ENCODE peak calls at places on chromosomes 12 and 14, in four cellular contexts. One of them, this sample, is unnamed.

GRCh38 chr14:101727611-101728010 is 33.9 kb upstream of the PPP2R5C start:
- DNase-seq in RWPE2: no peak
- DNase-seq in progenitor cell of endocrine pancreas: no peak
- DNase-seq in fibroblast of lung: no peak
- DNase-seq in this sample: no peak

GRCh38 chr12:132512197-132513069 is 22.5 kb downstream of the FBRSL1 start:
- DNase-seq in fibroblast of lung: no peak
- DNase-seq in progenitor cell of endocrine pancreas: no peak
- DNase-seq in RWPE2: no peak
- DNase-seq in this sample: no peak

GRCh38 chr14:105508601-105509000 is 17.6 kb downstream of the TEDC1 start:
- DNase-seq in fibroblast of lung: no peak
- DNase-seq in RWPE2: peak
- DNase-seq in progenitor cell of endocrine pancreas: no peak
- DNase-seq in this sample: no peak

GRCh38 chr12:105783983-105784947 is 354.5 kb downstream of the NUAK1 start:
- DNase-seq in RWPE2: no peak
- DNase-seq in fibroblast of lung: no peak
- DNase-seq in progenitor cell of endocrine pancreas: no peak
- DNase-seq in this sample: no peak

GRCh38 chr12:6336079-6336858 is 5.6 kb downstream of the TNFRSF1A start:
- DNase-seq in RWPE2: peak
- DNase-seq in progenitor cell of endocrine pancreas: peak
- DNase-seq in fibroblast of lung: peak
- DNase-seq in this sample: peak

GRCh38 chr12:116376354-116377193 is 99.1 kb upstream of the MED13L start:
- DNase-seq in RWPE2: no peak
- DNase-seq in fibroblast of lung: peak
- DNase-seq in progenitor cell of endocrine pancreas: no peak
- DNase-seq in this sample: no peak

GRCh38 chr12:15772405-15773018 is 16.7 kb downstream of the EPS8 start:
- DNase-seq in fibroblast of lung: peak
- DNase-seq in progenitor cell of endocrine pancreas: no peak
- DNase-seq in RWPE2: no peak
- DNase-seq in this sample: no peak

GRCh38 chr14:52011557-52011956 is 22.2 kb downstream of the RTRAF start:
- DNase-seq in RWPE2: no peak
- DNase-seq in progenitor cell of endocrine pancreas: no peak
- DNase-seq in fibroblast of lung: no peak
- DNase-seq in this sample: no peak

GRCh38 chr14:104112609-104113571 is 25.5 kb upstream of the KIF26A start:
- DNase-seq in progenitor cell of endocrine pancreas: no peak
- DNase-seq in fibroblast of lung: no peak
- DNase-seq in RWPE2: peak
- DNase-seq in this sample: peak

GRCh38 chr14:105425823-105426247 is 6.2 kb downstream of the MTA1 start:
- DNase-seq in RWPE2: peak
- DNase-seq in fibroblast of lung: no peak
- DNase-seq in progenitor cell of endocrine pancreas: no peak
- DNase-seq in this sample: no peak

GRCh38 chr14:99797231-99797630 is 4.0 kb downstream of the EML1 start:
- DNase-seq in fibroblast of lung: no peak
- DNase-seq in progenitor cell of endocrine pancreas: no peak
- DNase-seq in RWPE2: no peak
- DNase-seq in this sample: no peak

GRCh38 chr12:108616941-108617858 is 16.5 kb downstream of the SELPLG start:
- DNase-seq in progenitor cell of endocrine pancreas: no peak
- DNase-seq in fibroblast of lung: no peak
- DNase-seq in RWPE2: no peak
- DNase-seq in this sample: no peak

GRCh38 chr14:55123101-55123500 is 6.0 kb upstream of the LGALS3 start:
- DNase-seq in RWPE2: no peak
- DNase-seq in progenitor cell of endocrine pancreas: no peak
- DNase-seq in fibroblast of lung: peak
- DNase-seq in this sample: no peak

GRCh38 chr12:47714823-47715386 is 9.1 kb upstream of the RPAP3 start:
- DNase-seq in progenitor cell of endocrine pancreas: no peak
- DNase-seq in fibroblast of lung: no peak
- DNase-seq in RWPE2: no peak
- DNase-seq in this sample: no peak

GRCh38 chr14:79831198-79831890 is 380.0 kb downstream of the DIO2 start:
- DNase-seq in RWPE2: no peak
- DNase-seq in progenitor cell of endocrine pancreas: no peak
- DNase-seq in fibroblast of lung: peak
- DNase-seq in this sample: no peak

GRCh38 chr12:31369712-31370521 is 44.0 kb upstream of the SINHCAF start:
- DNase-seq in progenitor cell of endocrine pancreas: no peak
- DNase-seq in fibroblast of lung: peak
- DNase-seq in RWPE2: no peak
- DNase-seq in this sample: peak

GRCh38 chr14:39430762-39431415 is 1.3 kb downstream of the FBXO33 start:
- DNase-seq in progenitor cell of endocrine pancreas: no peak
- DNase-seq in fibroblast of lung: peak
- DNase-seq in RWPE2: no peak
- DNase-seq in this sample: no peak

GRCh38 chr12:114443607-114444421 is 37.9 kb upstream of the TBX5 start:
- DNase-seq in RWPE2: no peak
- DNase-seq in fibroblast of lung: no peak
- DNase-seq in progenitor cell of endocrine pancreas: no peak
- DNase-seq in this sample: no peak

GRCh38 chr12:65619018-65619417 is 205.3 kb upstream of the HMGA2 start:
- DNase-seq in fibroblast of lung: no peak
- DNase-seq in progenitor cell of endocrine pancreas: no peak
- DNase-seq in RWPE2: no peak
- DNase-seq in this sample: no peak

GRCh38 chr14:22122227-22123187 is 448.9 kb upstream of the OR4E1 start:
- DNase-seq in RWPE2: no peak
- DNase-seq in fibroblast of lung: no peak
- DNase-seq in progenitor cell of endocrine pancreas: no peak
- DNase-seq in this sample: no peak

GRCh38 chr14:95242870-95243269 is 76.8 kb downstream of the CLMN start:
- DNase-seq in progenitor cell of endocrine pancreas: no peak
- DNase-seq in RWPE2: no peak
- DNase-seq in fibroblast of lung: no peak
- DNase-seq in this sample: no peak

GRCh38 chr12:108526482-108527234 is 11.6 kb downstream of the FICD start:
- DNase-seq in fibroblast of lung: peak
- DNase-seq in RWPE2: no peak
- DNase-seq in progenitor cell of endocrine pancreas: no peak
- DNase-seq in this sample: no peak

GRCh38 chr12:119870462-119870861 is 6.7 kb downstream of the CIT start:
- DNase-seq in RWPE2: no peak
- DNase-seq in progenitor cell of endocrine pancreas: no peak
- DNase-seq in fibroblast of lung: peak
- DNase-seq in this sample: no peak

GRCh38 chr14:23805761-23806160 is 147.8 kb upstream of the DHRS4 start:
- DNase-seq in progenitor cell of endocrine pancreas: no peak
- DNase-seq in RWPE2: no peak
- DNase-seq in fibroblast of lung: no peak
- DNase-seq in this sample: no peak

GRCh38 chr12:106721931-106722330 is 52.6 kb upstream of the RIC8B start:
- DNase-seq in fibroblast of lung: no peak
- DNase-seq in RWPE2: no peak
- DNase-seq in progenitor cell of endocrine pancreas: no peak
- DNase-seq in this sample: no peak

GRCh38 chr14:53470351-53471043 is 317.4 kb upstream of the DDHD1 start:
- DNase-seq in fibroblast of lung: peak
- DNase-seq in RWPE2: no peak
- DNase-seq in progenitor cell of endocrine pancreas: no peak
- DNase-seq in this sample: no peak

GRCh38 chr14:73116079-73116665 is 20.1 kb upstream of the PSEN1 start:
- DNase-seq in progenitor cell of endocrine pancreas: no peak
- DNase-seq in fibroblast of lung: no peak
- DNase-seq in RWPE2: no peak
- DNase-seq in this sample: no peak

GRCh38 chr14:95252219-95252618 is 67.5 kb downstream of the CLMN start:
- DNase-seq in progenitor cell of endocrine pancreas: no peak
- DNase-seq in RWPE2: no peak
- DNase-seq in fibroblast of lung: no peak
- DNase-seq in this sample: peak

GRCh38 chr14:105144666-105145380 is 23.8 kb downstream of the JAG2 start:
- DNase-seq in fibroblast of lung: no peak
- DNase-seq in RWPE2: peak
- DNase-seq in progenitor cell of endocrine pancreas: no peak
- DNase-seq in this sample: no peak

DNA sequence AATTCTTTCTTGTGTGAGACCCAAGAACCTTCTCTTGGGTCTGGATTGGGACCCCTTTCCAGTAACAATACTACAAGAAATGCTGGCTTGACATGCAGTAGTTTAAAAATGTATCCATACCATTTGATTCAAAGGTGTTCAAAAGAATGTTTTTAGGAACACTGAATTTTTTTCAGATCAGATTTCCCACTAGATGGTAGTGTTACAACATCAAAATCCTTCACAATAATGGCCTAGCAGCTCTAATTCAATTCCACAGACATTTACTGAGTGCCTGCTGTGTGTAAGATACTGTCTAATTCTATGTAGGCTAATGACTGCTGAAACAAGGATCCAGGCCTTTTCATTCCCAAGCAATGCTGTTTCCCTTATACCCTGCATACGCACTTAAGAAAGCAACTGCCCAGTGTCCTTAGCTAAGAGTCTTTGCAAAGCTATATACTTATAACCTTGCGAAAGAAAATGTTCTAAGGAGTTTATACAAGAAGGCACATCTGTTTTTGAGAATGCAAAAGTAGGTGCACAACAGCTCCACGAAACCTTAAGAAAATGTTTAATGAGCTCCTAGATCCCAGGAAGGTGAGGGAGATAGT is 50.7 kb upstream of the PKP2 start:
- DNase-seq in progenitor cell of endocrine pancreas: no peak
- DNase-seq in RWPE2: no peak
- DNase-seq in fibroblast of lung: no peak
- DNase-seq in this sample: no peak
- TF ChIP-seq CTCF in progenitor cell of endocrine pancreas: peak
- TF ChIP-seq CTCF in RWPE2: peak
- TF ChIP-seq CTCF in fibroblast of lung: no peak
- TF ChIP-seq CTCF in this sample: no peak

GRCh38 chr12:26188132-26188531 is 7.2 kb upstream of the SSPN start:
- DNase-seq in progenitor cell of endocrine pancreas: no peak
- DNase-seq in fibroblast of lung: peak
- DNase-seq in RWPE2: no peak
- DNase-seq in this sample: no peak

GRCh38 chr12:26187014-26187413 is 8.4 kb upstream of the SSPN start:
- DNase-seq in RWPE2: no peak
- DNase-seq in fibroblast of lung: no peak
- DNase-seq in progenitor cell of endocrine pancreas: no peak
- DNase-seq in this sample: no peak

GRCh38 chr12:26185532-26186320 is 9.6 kb upstream of the SSPN start:
- DNase-seq in fibroblast of lung: no peak
- DNase-seq in RWPE2: no peak
- DNase-seq in progenitor cell of endocrine pancreas: no peak
- DNase-seq in this sample: no peak

GRCh38 chr12:26188641-26189040 is 6.7 kb upstream of the SSPN start:
- DNase-seq in progenitor cell of endocrine pancreas: no peak
- DNase-seq in fibroblast of lung: peak
- DNase-seq in RWPE2: no peak
- DNase-seq in this sample: no peak

DNA sequence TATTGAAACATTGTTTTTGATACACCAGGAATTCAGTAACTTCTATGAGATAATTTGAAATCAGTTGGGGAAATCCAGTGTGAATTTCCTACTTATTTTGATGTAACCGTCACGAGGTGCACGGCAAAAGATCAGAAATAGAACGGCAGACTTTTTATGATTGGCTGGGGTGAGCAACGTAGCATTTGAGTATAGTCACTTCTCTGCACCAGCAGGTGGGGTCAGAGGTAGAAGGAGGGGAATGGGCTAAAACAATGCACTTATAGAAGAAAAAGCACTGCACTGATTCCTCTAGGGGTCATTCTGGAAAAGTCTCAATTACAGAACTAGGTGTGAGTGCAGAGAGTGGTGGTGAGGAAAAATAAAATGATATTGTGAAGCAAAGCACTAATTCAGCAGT is 7.9 kb upstream of the SSPN start:
- DNase-seq in RWPE2: no peak
- DNase-seq in fibroblast of lung: no peak
- DNase-seq in progenitor cell of endocrine pancreas: no peak
- DNase-seq in this sample: no peak
- TF ChIP-seq CTCF in RWPE2: no peak
- TF ChIP-seq CTCF in fibroblast of lung: no peak
- TF ChIP-seq CTCF in progenitor cell of endocrine pancreas: peak
- TF ChIP-seq CTCF in this sample: no peak

DNA sequence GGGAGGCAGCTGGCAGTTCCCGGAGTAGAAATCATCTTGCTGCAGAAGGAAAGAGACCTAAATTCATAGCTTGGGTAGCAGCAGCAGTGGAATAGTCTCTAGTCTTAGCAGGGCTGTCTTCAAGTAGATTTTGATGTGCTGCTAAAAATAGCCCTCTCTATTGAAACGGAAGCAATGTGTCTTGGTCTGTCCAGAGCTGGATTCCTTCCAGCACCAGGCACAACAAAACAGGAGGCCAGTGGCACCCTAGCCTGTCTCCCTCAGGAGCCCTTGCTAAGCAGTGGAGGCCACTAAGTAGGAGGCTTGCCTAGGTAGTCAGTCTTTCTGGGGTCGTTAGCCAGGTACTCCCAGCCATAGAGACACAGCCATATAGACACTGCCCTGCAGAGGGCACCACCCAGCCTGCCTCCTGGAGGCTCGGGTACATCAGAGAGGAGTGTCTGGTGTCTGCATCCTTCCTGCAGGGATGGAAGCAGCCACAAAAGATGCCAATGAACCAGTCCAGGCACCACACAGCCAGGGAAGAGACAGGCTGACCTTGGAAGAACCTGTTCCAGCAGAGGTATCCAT is 97.5 kb downstream of the CRACR2A start:
- DNase-seq in fibroblast of lung: peak
- DNase-seq in RWPE2: no peak
- DNase-seq in progenitor cell of endocrine pancreas: no peak
- DNase-seq in this sample: no peak
- TF ChIP-seq CTCF in fibroblast of lung: peak
- TF ChIP-seq CTCF in RWPE2: peak
- TF ChIP-seq CTCF in progenitor cell of endocrine pancreas: peak
- TF ChIP-seq CTCF in this sample: no peak

GRCh38 chr12:18243238-18243637 is 18.1 kb upstream of the PIK3C2G start:
- DNase-seq in fibroblast of lung: no peak
- DNase-seq in progenitor cell of endocrine pancreas: no peak
- DNase-seq in RWPE2: no peak
- DNase-seq in this sample: no peak

GRCh38 chr12:18250313-18250916 is 10.9 kb upstream of the PIK3C2G start:
- DNase-seq in RWPE2: no peak
- DNase-seq in fibroblast of lung: peak
- DNase-seq in progenitor cell of endocrine pancreas: no peak
- DNase-seq in this sample: no peak

GRCh38 chr12:18242380-18243089 is 18.8 kb upstream of the PIK3C2G start:
- DNase-seq in fibroblast of lung: no peak
- DNase-seq in RWPE2: no peak
- DNase-seq in progenitor cell of endocrine pancreas: no peak
- DNase-seq in this sample: peak

DNA sequence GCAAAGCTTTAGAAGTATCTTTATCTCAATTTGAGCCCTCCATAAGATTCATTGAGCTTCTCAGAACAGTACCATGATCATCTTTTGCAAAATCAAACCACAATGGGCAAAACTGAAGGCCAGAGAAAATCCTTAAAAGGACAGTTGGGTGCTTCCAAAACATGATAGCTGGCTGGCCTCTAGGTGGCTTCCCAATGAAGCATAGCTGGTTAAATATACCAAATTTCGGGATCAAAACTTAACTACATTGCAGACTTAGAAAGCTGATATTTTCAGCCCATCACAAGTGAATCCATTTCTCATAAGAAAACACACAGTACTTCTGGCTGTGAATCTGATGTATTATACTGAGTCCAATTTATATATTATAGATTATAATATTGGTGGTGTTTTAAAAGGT is 15.3 kb upstream of the PIK3C2G start:
- DNase-seq in RWPE2: no peak
- DNase-seq in progenitor cell of endocrine pancreas: no peak
- DNase-seq in fibroblast of lung: no peak
- DNase-seq in this sample: no peak
- TF ChIP-seq CTCF in RWPE2: no peak
- TF ChIP-seq CTCF in progenitor cell of endocrine pancreas: peak
- TF ChIP-seq CTCF in fibroblast of lung: peak
- TF ChIP-seq CTCF in this sample: no peak

This sample was measured in stomach.